ENCODE peak calls at places on chromosomes 12 and 14, in seven cellular contexts. One of them, this sample, is unnamed.

GRCh38 chr14:52951730-52952481 is 1.1 kb upstream of the FERMT2 start:
- DNase-seq in transverse colon: peak; percentile 18
- DNase-seq in A549: peak; percentile 85
- DNase-seq in brain microvascular endothelial cell: peak; percentile 78
- DNase-seq in neural progenitor cell: peak; percentile 79
- DNase-seq in psoas muscle: peak; percentile 44
- DNase-seq in astrocyte: peak; percentile 65
- DNase-seq in this sample: no peak

GRCh38 chr12:68581926-68582325 is 28.8 kb upstream of the RAP1B start:
- DNase-seq in A549: no peak
- DNase-seq in brain microvascular endothelial cell: no peak
- DNase-seq in neural progenitor cell: no peak
- DNase-seq in psoas muscle: no peak
- DNase-seq in transverse colon: no peak
- DNase-seq in astrocyte: no peak
- DNase-seq in this sample: no peak

GRCh38 chr12:88153959-88154358 is 11.9 kb downstream of the TMTC3 start:
- DNase-seq in transverse colon: no peak
- DNase-seq in astrocyte: peak; percentile 19
- DNase-seq in brain microvascular endothelial cell: peak; percentile 27
- DNase-seq in neural progenitor cell: peak; percentile 9
- DNase-seq in psoas muscle: no peak
- DNase-seq in A549: peak; percentile 55
- DNase-seq in this sample: no peak

GRCh38 chr12:42094277-42094676 is 50.4 kb downstream of the GXYLT1 start:
- DNase-seq in neural progenitor cell: no peak
- DNase-seq in transverse colon: no peak
- DNase-seq in psoas muscle: no peak
- DNase-seq in A549: peak; percentile 31
- DNase-seq in astrocyte: peak; percentile 68
- DNase-seq in brain microvascular endothelial cell: peak; percentile 71
- DNase-seq in this sample: no peak

GRCh38 chr14:53450871-53451270 is 297.7 kb upstream of the DDHD1 start:
- DNase-seq in psoas muscle: no peak
- DNase-seq in transverse colon: peak; percentile 45
- DNase-seq in astrocyte: peak; percentile 31
- DNase-seq in brain microvascular endothelial cell: peak; percentile 11
- DNase-seq in A549: peak; percentile 43
- DNase-seq in neural progenitor cell: no peak
- DNase-seq in this sample: no peak

GRCh38 chr12:7322599-7322998 is 18.7 kb downstream of the ACSM4 start:
- DNase-seq in brain microvascular endothelial cell: no peak
- DNase-seq in neural progenitor cell: no peak
- DNase-seq in transverse colon: no peak
- DNase-seq in astrocyte: no peak
- DNase-seq in A549: no peak
- DNase-seq in psoas muscle: no peak
- DNase-seq in this sample: no peak

GRCh38 chr14:36656769-36657408 is 4.8 kb upstream of the PAX9 start:
- DNase-seq in neural progenitor cell: peak; percentile 48
- DNase-seq in A549: no peak
- DNase-seq in transverse colon: no peak
- DNase-seq in psoas muscle: no peak
- DNase-seq in astrocyte: no peak
- DNase-seq in brain microvascular endothelial cell: no peak
- DNase-seq in this sample: no peak

GRCh38 chr12:70719672-70720420 is 82.6 kb upstream of the PTPRB start:
- DNase-seq in brain microvascular endothelial cell: peak; percentile 46
- DNase-seq in A549: peak; percentile 13
- DNase-seq in neural progenitor cell: peak; percentile 80
- DNase-seq in transverse colon: no peak
- DNase-seq in psoas muscle: peak; percentile 27
- DNase-seq in astrocyte: peak; percentile 41
- DNase-seq in this sample: no peak

GRCh38 chr12:55700255-55701018 is 7.3 kb downstream of the ITGA7 start:
- DNase-seq in astrocyte: no peak
- DNase-seq in brain microvascular endothelial cell: no peak
- DNase-seq in transverse colon: peak; percentile 3
- DNase-seq in neural progenitor cell: no peak
- DNase-seq in A549: no peak
- DNase-seq in psoas muscle: peak; percentile 75
- DNase-seq in this sample: no peak

GRCh38 chr14:65434216-65434850 is 21.8 kb downstream of the FUT8 start:
- DNase-seq in psoas muscle: no peak
- DNase-seq in neural progenitor cell: no peak
- DNase-seq in brain microvascular endothelial cell: no peak
- DNase-seq in astrocyte: peak; percentile 12
- DNase-seq in A549: no peak
- DNase-seq in transverse colon: no peak
- DNase-seq in this sample: no peak

GRCh38 chr14:75454963-75455546 is 27.2 kb downstream of the JDP2 start:
- DNase-seq in A549: peak; percentile 31
- DNase-seq in neural progenitor cell: no peak
- DNase-seq in brain microvascular endothelial cell: peak; percentile 57
- DNase-seq in psoas muscle: peak; percentile 78
- DNase-seq in transverse colon: peak; percentile 53
- DNase-seq in astrocyte: peak; percentile 40
- DNase-seq in this sample: no peak

GRCh38 chr14:91870001-91870400 is 2.7 kb upstream of the TC2N start:
- DNase-seq in A549: peak; percentile 15
- DNase-seq in neural progenitor cell: no peak
- DNase-seq in brain microvascular endothelial cell: no peak
- DNase-seq in psoas muscle: no peak
- DNase-seq in astrocyte: no peak
- DNase-seq in transverse colon: peak; percentile 32
- DNase-seq in this sample: no peak

GRCh38 chr12:124725099-124725498 is 138.6 kb downstream of the SCARB1 start:
- DNase-seq in neural progenitor cell: no peak
- DNase-seq in astrocyte: no peak
- DNase-seq in brain microvascular endothelial cell: no peak
- DNase-seq in A549: no peak
- DNase-seq in transverse colon: no peak
- DNase-seq in psoas muscle: no peak
- DNase-seq in this sample: no peak

GRCh38 chr12:124730455-124730932 is 133.2 kb downstream of the SCARB1 start:
- DNase-seq in astrocyte: peak; percentile 64
- DNase-seq in transverse colon: no peak
- DNase-seq in psoas muscle: no peak
- DNase-seq in neural progenitor cell: no peak
- DNase-seq in brain microvascular endothelial cell: no peak
- DNase-seq in A549: peak; percentile 73
- DNase-seq in this sample: no peak

GRCh38 chr12:124727922-124728321 is 135.7 kb downstream of the SCARB1 start:
- DNase-seq in A549: peak; percentile 52
- DNase-seq in psoas muscle: no peak
- DNase-seq in brain microvascular endothelial cell: no peak
- DNase-seq in neural progenitor cell: no peak
- DNase-seq in astrocyte: no peak
- DNase-seq in transverse colon: no peak
- DNase-seq in this sample: no peak

GRCh38 chr12:124725612-124726237 is 137.9 kb downstream of the SCARB1 start:
- DNase-seq in neural progenitor cell: no peak
- DNase-seq in A549: no peak
- DNase-seq in astrocyte: no peak
- DNase-seq in psoas muscle: no peak
- DNase-seq in brain microvascular endothelial cell: no peak
- DNase-seq in transverse colon: no peak
- DNase-seq in this sample: no peak

GRCh38 chr12:124727244-124727673 is 136.4 kb downstream of the SCARB1 start:
- DNase-seq in A549: no peak
- DNase-seq in brain microvascular endothelial cell: no peak
- DNase-seq in transverse colon: peak; percentile 55
- DNase-seq in psoas muscle: peak; percentile 80
- DNase-seq in astrocyte: peak; percentile 56
- DNase-seq in neural progenitor cell: no peak
- DNase-seq in this sample: no peak
- H3K27ac ChIP-seq in A549: peak overlapping the region; percentile 62
- H3K27ac ChIP-seq in brain microvascular endothelial cell: no peak overlapping the region
- H3K27ac ChIP-seq in transverse colon: peak overlapping the region; percentile 30
- H3K27ac ChIP-seq in psoas muscle: peak overlapping the region; percentile 56
- H3K27ac ChIP-seq in astrocyte: no peak overlapping the region
- H3K27ac ChIP-seq in neural progenitor cell: no peak overlapping the region
- H3K27ac ChIP-seq in this sample: peak overlapping the region; percentile 47

DNA sequence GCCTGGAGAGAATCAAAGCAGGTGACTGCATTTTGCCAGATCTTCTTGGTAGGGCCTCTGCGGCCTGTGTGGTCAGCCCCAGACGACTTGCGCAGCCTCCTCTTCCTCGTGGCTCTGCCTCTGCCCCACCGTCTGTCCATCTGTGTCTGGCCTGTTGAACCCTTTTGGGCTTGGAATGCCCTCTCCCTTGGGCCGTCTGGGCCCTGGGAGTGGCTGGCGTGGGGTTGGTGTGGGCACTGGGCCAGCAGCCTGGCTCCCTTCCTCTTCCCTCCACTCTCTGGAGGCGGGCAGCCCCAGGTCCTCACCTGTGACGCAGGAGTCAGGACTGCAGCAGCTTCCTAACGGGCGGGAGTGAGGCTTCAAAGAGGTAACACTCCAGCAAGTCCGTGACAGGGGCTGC is 9.7 kb upstream of the CCDC197 start:
- DNase-seq in psoas muscle: peak; percentile 39
- DNase-seq in brain microvascular endothelial cell: no peak
- DNase-seq in A549: no peak
- DNase-seq in neural progenitor cell: no peak
- DNase-seq in transverse colon: no peak
- DNase-seq in astrocyte: no peak
- DNase-seq in this sample: no peak
- H3K27ac ChIP-seq in psoas muscle: peak overlapping the region; percentile 98
- H3K27ac ChIP-seq in brain microvascular endothelial cell: no peak overlapping the region
- H3K27ac ChIP-seq in A549: peak overlapping the region; percentile 63
- H3K27ac ChIP-seq in neural progenitor cell: no peak overlapping the region
- H3K27ac ChIP-seq in transverse colon: no peak overlapping the region
- H3K27ac ChIP-seq in astrocyte: no peak overlapping the region
- H3K27ac ChIP-seq in this sample: no peak overlapping the region

GRCh38 chr12:48758737-48759136 is 30.2 kb downstream of the ADCY6 start:
- DNase-seq in astrocyte: no peak
- DNase-seq in transverse colon: no peak
- DNase-seq in psoas muscle: no peak
- DNase-seq in neural progenitor cell: no peak
- DNase-seq in brain microvascular endothelial cell: no peak
- DNase-seq in A549: no peak
- DNase-seq in this sample: no peak

GRCh38 chr12:48758186-48758585 is 30.7 kb downstream of the ADCY6 start:
- DNase-seq in neural progenitor cell: no peak
- DNase-seq in transverse colon: no peak
- DNase-seq in A549: peak; percentile 29
- DNase-seq in brain microvascular endothelial cell: peak; percentile 18
- DNase-seq in astrocyte: no peak
- DNase-seq in psoas muscle: no peak
- DNase-seq in this sample: no peak
- H3K27ac ChIP-seq in neural progenitor cell: no peak overlapping the region
- H3K27ac ChIP-seq in transverse colon: no peak overlapping the region
- H3K27ac ChIP-seq in A549: no peak overlapping the region
- H3K27ac ChIP-seq in brain microvascular endothelial cell: no peak overlapping the region
- H3K27ac ChIP-seq in astrocyte: no peak overlapping the region
- H3K27ac ChIP-seq in psoas muscle: no peak overlapping the region
- H3K27ac ChIP-seq in this sample: no peak overlapping the region

GRCh38 chr12:86254399-86255107 is 1.6 kb downstream of the MGAT4C start:
- DNase-seq in brain microvascular endothelial cell: no peak
- DNase-seq in astrocyte: peak; percentile 17
- DNase-seq in neural progenitor cell: no peak
- DNase-seq in transverse colon: no peak
- DNase-seq in psoas muscle: no peak
- DNase-seq in A549: no peak
- DNase-seq in this sample: no peak
- H3K27ac ChIP-seq in brain microvascular endothelial cell: no peak overlapping the region
- H3K27ac ChIP-seq in astrocyte: no peak overlapping the region
- H3K27ac ChIP-seq in neural progenitor cell: no peak overlapping the region
- H3K27ac ChIP-seq in transverse colon: no peak overlapping the region
- H3K27ac ChIP-seq in psoas muscle: no peak overlapping the region
- H3K27ac ChIP-seq in A549: no peak overlapping the region
- H3K27ac ChIP-seq in this sample: no peak overlapping the region

GRCh38 chr12:31961137-31961536 is 1.9 kb downstream of the RESF1 start:
- DNase-seq in transverse colon: no peak
- DNase-seq in A549: no peak
- DNase-seq in neural progenitor cell: no peak
- DNase-seq in astrocyte: no peak
- DNase-seq in psoas muscle: no peak
- DNase-seq in brain microvascular endothelial cell: no peak
- DNase-seq in this sample: no peak
- H3K27ac ChIP-seq in transverse colon: peak overlapping the region; percentile 94
- H3K27ac ChIP-seq in A549: no peak overlapping the region
- H3K27ac ChIP-seq in neural progenitor cell: no peak overlapping the region
- H3K27ac ChIP-seq in astrocyte: no peak overlapping the region
- H3K27ac ChIP-seq in psoas muscle: no peak overlapping the region
- H3K27ac ChIP-seq in brain microvascular endothelial cell: no peak overlapping the region
- H3K27ac ChIP-seq in this sample: no peak overlapping the region